ENCODE peak calls at places on chromosome 15, in seven cellular contexts. One of them, this sample, is unnamed.

GRCh38 chr15:70289191-70289955 is 191.7 kb upstream of the TLE3 start:
- DNase-seq in left ventricle myocardium inferior: no peak
- DNase-seq in brain microvascular endothelial cell: no peak
- DNase-seq in spleen: no peak
- DNase-seq in body of pancreas: peak; percentile 64
- DNase-seq in lower lobe of right lung: peak; percentile 68
- DNase-seq in ovary: no peak
- DNase-seq in this sample: peak; percentile 72

GRCh38 chr15:101064795-101065569 is 145.8 kb downstream of the LRRK1 start:
- DNase-seq in brain microvascular endothelial cell: no peak
- DNase-seq in spleen: peak; percentile 63
- DNase-seq in body of pancreas: no peak
- DNase-seq in ovary: no peak
- DNase-seq in lower lobe of right lung: peak; percentile 26
- DNase-seq in left ventricle myocardium inferior: no peak
- DNase-seq in this sample: no peak

GRCh38 chr15:41487802-41488201 is 5.9 kb upstream of the ITPKA start:
- DNase-seq in left ventricle myocardium inferior: no peak
- DNase-seq in lower lobe of right lung: no peak
- DNase-seq in brain microvascular endothelial cell: no peak
- DNase-seq in body of pancreas: no peak
- DNase-seq in spleen: no peak
- DNase-seq in ovary: no peak
- DNase-seq in this sample: no peak

GRCh38 chr15:73922186-73923151 is 3.8 kb upstream of the LOXL1 start:
- DNase-seq in left ventricle myocardium inferior: peak; percentile 30
- DNase-seq in body of pancreas: peak; percentile 29
- DNase-seq in lower lobe of right lung: peak; percentile 43
- DNase-seq in ovary: peak; percentile 74
- DNase-seq in spleen: peak; percentile 73
- DNase-seq in brain microvascular endothelial cell: peak; percentile 53
- DNase-seq in this sample: no peak

GRCh38 chr15:101027273-101027901 is 108.2 kb downstream of the LRRK1 start:
- DNase-seq in spleen: peak; percentile 75
- DNase-seq in left ventricle myocardium inferior: no peak
- DNase-seq in body of pancreas: no peak
- DNase-seq in lower lobe of right lung: no peak
- DNase-seq in ovary: peak; percentile 36
- DNase-seq in brain microvascular endothelial cell: no peak
- DNase-seq in this sample: peak; percentile 41

GRCh38 chr15:69003971-69004370 is 10.5 kb upstream of the NOX5 start:
- DNase-seq in left ventricle myocardium inferior: no peak
- DNase-seq in ovary: no peak
- DNase-seq in spleen: no peak
- DNase-seq in brain microvascular endothelial cell: no peak
- DNase-seq in body of pancreas: no peak
- DNase-seq in lower lobe of right lung: no peak
- DNase-seq in this sample: peak; percentile 2

GRCh38 chr15:50911641-50912040 is 3.2 kb downstream of the AP4E1 start:
- DNase-seq in brain microvascular endothelial cell: no peak
- DNase-seq in ovary: no peak
- DNase-seq in lower lobe of right lung: no peak
- DNase-seq in spleen: no peak
- DNase-seq in body of pancreas: no peak
- DNase-seq in left ventricle myocardium inferior: no peak
- DNase-seq in this sample: no peak

GRCh38 chr15:22839046-22839705 is 710 bp downstream of the NIPA2 start:
- DNase-seq in brain microvascular endothelial cell: no peak
- DNase-seq in spleen: no peak
- DNase-seq in left ventricle myocardium inferior: no peak
- DNase-seq in body of pancreas: no peak
- DNase-seq in lower lobe of right lung: no peak
- DNase-seq in ovary: no peak
- DNase-seq in this sample: no peak

GRCh38 chr15:96838088-96838487 is 507.6 kb downstream of the NR2F2 start:
- DNase-seq in body of pancreas: no peak
- DNase-seq in ovary: no peak
- DNase-seq in left ventricle myocardium inferior: no peak
- DNase-seq in spleen: no peak
- DNase-seq in brain microvascular endothelial cell: peak; percentile 90
- DNase-seq in lower lobe of right lung: no peak
- DNase-seq in this sample: no peak

DNA sequence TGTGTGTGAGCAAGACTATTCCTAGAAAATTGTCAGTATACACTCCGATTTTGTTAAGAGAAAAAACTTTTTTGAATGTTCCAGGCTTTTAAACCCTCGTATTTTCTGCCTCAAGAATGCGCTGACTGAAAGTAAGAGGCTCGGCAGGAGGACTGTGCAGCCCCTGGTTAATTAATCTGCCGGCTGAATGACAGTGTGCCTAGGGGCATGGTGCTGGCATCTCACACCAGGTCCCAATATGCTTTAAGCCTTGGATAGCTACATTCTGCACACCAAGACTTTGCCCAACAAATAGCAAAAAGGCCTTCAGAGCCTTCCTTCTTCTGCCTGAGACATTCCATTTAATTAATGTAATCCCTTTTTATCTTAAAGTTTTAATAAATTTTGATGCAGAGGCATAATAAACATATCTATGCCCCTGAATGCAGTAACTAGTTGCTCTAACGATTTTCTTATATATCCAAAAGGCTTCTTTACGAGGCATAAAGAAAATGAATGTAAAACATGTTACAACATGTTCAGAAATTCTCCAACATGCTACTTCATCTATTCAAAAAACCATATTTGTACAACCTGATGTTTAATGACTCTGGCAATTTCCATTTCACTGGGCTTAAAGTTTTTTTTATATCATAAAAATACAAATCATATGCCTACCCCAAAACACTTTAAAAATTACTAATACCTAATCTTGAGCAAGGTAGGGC is 37.9 kb downstream of the DPH6 start:
- DNase-seq in body of pancreas: no peak
- DNase-seq in left ventricle myocardium inferior: no peak
- DNase-seq in brain microvascular endothelial cell: no peak
- DNase-seq in lower lobe of right lung: no peak
- DNase-seq in ovary: no peak
- DNase-seq in spleen: no peak
- DNase-seq in this sample: no peak
- H3K27ac ChIP-seq in body of pancreas: no peak overlapping the region
- H3K27ac ChIP-seq in left ventricle myocardium inferior: no peak overlapping the region
- H3K27ac ChIP-seq in brain microvascular endothelial cell: no peak overlapping the region
- H3K27ac ChIP-seq in lower lobe of right lung: no peak overlapping the region
- H3K27ac ChIP-seq in ovary: no peak overlapping the region
- H3K27ac ChIP-seq in spleen: no peak overlapping the region
- H3K27ac ChIP-seq in this sample: no peak overlapping the region

GRCh38 chr15:28901987-28902745 is 16.4 kb downstream of the APBA2 start:
- DNase-seq in left ventricle myocardium inferior: no peak
- DNase-seq in body of pancreas: no peak
- DNase-seq in lower lobe of right lung: no peak
- DNase-seq in brain microvascular endothelial cell: no peak
- DNase-seq in ovary: no peak
- DNase-seq in spleen: peak; percentile 50
- DNase-seq in this sample: no peak
- TF ChIP-seq CTCF in left ventricle myocardium inferior: no peak
- TF ChIP-seq CTCF in body of pancreas: no peak
- TF ChIP-seq CTCF in lower lobe of right lung: no peak
- TF ChIP-seq CTCF in brain microvascular endothelial cell: peak; percentile 55
- TF ChIP-seq CTCF in ovary: no peak
- TF ChIP-seq CTCF in spleen: no peak
- TF ChIP-seq CTCF in this sample: no peak

DNA sequence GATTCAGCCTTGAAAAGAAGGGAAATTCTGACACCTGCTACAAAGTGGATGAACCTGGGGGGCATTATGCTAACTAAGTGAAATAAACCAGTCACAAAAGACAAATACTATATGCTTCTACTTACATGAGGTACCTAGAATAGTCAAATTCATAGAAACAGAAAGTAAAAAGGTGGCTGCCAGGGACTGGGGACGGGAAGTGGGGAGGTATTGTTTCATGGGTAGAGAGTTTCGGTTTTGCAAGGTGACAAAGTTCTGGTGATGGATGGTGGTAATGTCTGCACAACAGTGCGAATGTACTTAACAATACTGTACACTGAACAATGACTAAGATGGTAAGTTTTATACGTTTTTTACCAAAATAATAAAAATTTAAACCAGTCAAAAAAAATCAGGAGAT is 4.8 kb downstream of the IDH2 start:
- DNase-seq in lower lobe of right lung: no peak
- DNase-seq in brain microvascular endothelial cell: no peak
- DNase-seq in spleen: peak; percentile 72
- DNase-seq in body of pancreas: no peak
- DNase-seq in left ventricle myocardium inferior: no peak
- DNase-seq in ovary: no peak
- DNase-seq in this sample: no peak
- H3K4me3 ChIP-seq in lower lobe of right lung: no peak overlapping the region
- H3K4me3 ChIP-seq in brain microvascular endothelial cell: no peak overlapping the region
- H3K4me3 ChIP-seq in spleen: no peak overlapping the region
- H3K4me3 ChIP-seq in body of pancreas: no peak overlapping the region
- H3K4me3 ChIP-seq in left ventricle myocardium inferior: peak overlapping the region; percentile 13
- H3K4me3 ChIP-seq in ovary: no peak overlapping the region
- H3K4me3 ChIP-seq in this sample: no peak overlapping the region

GRCh38 chr15:39627456-39628130 is 46.7 kb downstream of the THBS1 start:
- DNase-seq in body of pancreas: no peak
- DNase-seq in ovary: no peak
- DNase-seq in lower lobe of right lung: no peak
- DNase-seq in spleen: no peak
- DNase-seq in left ventricle myocardium inferior: no peak
- DNase-seq in brain microvascular endothelial cell: no peak
- DNase-seq in this sample: no peak

GRCh38 chr15:39628131-39628482 is 47.2 kb downstream of the THBS1 start:
- DNase-seq in left ventricle myocardium inferior: no peak
- DNase-seq in brain microvascular endothelial cell: no peak
- DNase-seq in spleen: no peak
- DNase-seq in ovary: no peak
- DNase-seq in lower lobe of right lung: no peak
- DNase-seq in body of pancreas: peak; percentile 28
- DNase-seq in this sample: no peak

GRCh38 chr15:39625451-39625850 is 44.6 kb downstream of the THBS1 start:
- DNase-seq in spleen: no peak
- DNase-seq in lower lobe of right lung: no peak
- DNase-seq in body of pancreas: no peak
- DNase-seq in left ventricle myocardium inferior: no peak
- DNase-seq in brain microvascular endothelial cell: no peak
- DNase-seq in ovary: no peak
- DNase-seq in this sample: no peak

GRCh38 chr15:39624806-39625205 is 43.9 kb downstream of the THBS1 start:
- DNase-seq in ovary: peak; percentile 55
- DNase-seq in body of pancreas: peak; percentile 54
- DNase-seq in brain microvascular endothelial cell: peak; percentile 89
- DNase-seq in left ventricle myocardium inferior: peak; percentile 45
- DNase-seq in lower lobe of right lung: peak; percentile 44
- DNase-seq in spleen: peak; percentile 78
- DNase-seq in this sample: no peak

DNA sequence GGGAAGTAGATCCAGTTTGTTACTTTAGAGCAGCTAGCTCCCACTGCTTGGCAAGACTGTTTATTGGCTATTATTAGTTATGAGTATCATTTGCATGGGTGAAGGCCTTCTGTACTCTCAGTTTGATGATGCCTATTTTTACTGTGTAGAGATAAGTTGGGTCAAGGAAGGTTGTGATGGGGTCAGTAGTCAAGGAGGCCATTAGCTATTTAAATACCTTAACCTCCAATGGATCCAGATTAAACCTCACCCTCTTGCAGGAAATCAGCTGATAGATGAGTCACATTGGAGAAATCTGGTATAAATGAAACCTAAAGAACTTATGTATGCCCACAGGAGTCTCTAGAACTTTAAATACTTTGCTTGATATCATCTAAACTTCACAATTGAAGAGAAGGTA is 45.0 kb downstream of the THBS1 start:
- DNase-seq in spleen: no peak
- DNase-seq in ovary: no peak
- DNase-seq in body of pancreas: no peak
- DNase-seq in lower lobe of right lung: no peak
- DNase-seq in brain microvascular endothelial cell: no peak
- DNase-seq in left ventricle myocardium inferior: no peak
- DNase-seq in this sample: no peak
- H3K27ac ChIP-seq in spleen: peak overlapping the region; percentile 92
- H3K27ac ChIP-seq in ovary: no peak overlapping the region
- H3K27ac ChIP-seq in body of pancreas: no peak overlapping the region
- H3K27ac ChIP-seq in lower lobe of right lung: peak overlapping the region; percentile 65
- H3K27ac ChIP-seq in brain microvascular endothelial cell: peak overlapping the region; percentile 83
- H3K27ac ChIP-seq in left ventricle myocardium inferior: peak overlapping the region; percentile 88
- H3K27ac ChIP-seq in this sample: no peak overlapping the region

DNA sequence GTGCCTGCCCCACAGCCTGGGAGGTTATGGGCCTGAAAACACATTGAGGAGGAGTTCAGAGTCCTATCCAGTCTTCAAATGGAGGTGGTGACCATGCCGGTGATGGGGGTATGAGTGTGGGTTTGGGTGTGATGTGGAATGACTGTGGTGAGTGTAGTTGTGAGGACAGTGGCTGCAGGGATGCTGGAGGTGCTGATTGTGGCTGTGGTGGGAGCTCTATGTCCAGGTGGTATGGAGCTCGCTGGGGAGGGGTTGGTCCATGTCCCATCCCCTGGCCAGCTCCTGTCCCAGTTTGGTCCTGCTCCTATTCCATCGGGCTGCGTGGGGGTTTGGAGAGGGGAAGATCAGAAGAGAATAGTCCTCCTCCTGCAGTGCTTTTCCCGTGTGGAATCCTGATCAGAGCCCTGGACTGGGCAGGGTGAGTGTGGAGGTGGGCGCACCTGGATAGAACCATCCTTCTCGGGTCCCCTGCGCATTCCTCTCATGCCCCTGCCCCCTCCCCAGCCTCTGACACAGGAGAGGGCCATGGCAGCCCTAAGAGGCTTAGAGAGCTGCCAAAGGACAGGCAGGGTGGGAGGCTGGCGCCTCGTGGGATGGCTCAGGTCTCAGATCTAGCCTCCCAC is 23.0 kb upstream of the GOLGA6C start:
- DNase-seq in lower lobe of right lung: no peak
- DNase-seq in body of pancreas: no peak
- DNase-seq in left ventricle myocardium inferior: no peak
- DNase-seq in brain microvascular endothelial cell: no peak
- DNase-seq in spleen: peak; percentile 43
- DNase-seq in ovary: no peak
- DNase-seq in this sample: no peak
- TF ChIP-seq CTCF in lower lobe of right lung: no peak
- TF ChIP-seq CTCF in body of pancreas: no peak
- TF ChIP-seq CTCF in left ventricle myocardium inferior: no peak
- TF ChIP-seq CTCF in brain microvascular endothelial cell: no peak
- TF ChIP-seq CTCF in spleen: no peak
- TF ChIP-seq CTCF in ovary: no peak
- TF ChIP-seq CTCF in this sample: no peak

GRCh38 chr15:89652131-89652530 is 3.1 kb downstream of the KIF7 start:
- DNase-seq in spleen: no peak
- DNase-seq in lower lobe of right lung: no peak
- DNase-seq in brain microvascular endothelial cell: no peak
- DNase-seq in body of pancreas: no peak
- DNase-seq in left ventricle myocardium inferior: no peak
- DNase-seq in ovary: no peak
- DNase-seq in this sample: no peak
- H3K4me3 ChIP-seq in spleen: no peak overlapping the region
- H3K4me3 ChIP-seq in lower lobe of right lung: no peak overlapping the region
- H3K4me3 ChIP-seq in brain microvascular endothelial cell: no peak overlapping the region
- H3K4me3 ChIP-seq in body of pancreas: no peak overlapping the region
- H3K4me3 ChIP-seq in left ventricle myocardium inferior: no peak overlapping the region
- H3K4me3 ChIP-seq in ovary: no peak overlapping the region
- H3K4me3 ChIP-seq in this sample: no peak overlapping the region

GRCh38 chr15:65789105-65789504 is 3.0 kb downstream of the DENND4A start:
- DNase-seq in brain microvascular endothelial cell: no peak
- DNase-seq in body of pancreas: no peak
- DNase-seq in left ventricle myocardium inferior: no peak
- DNase-seq in ovary: no peak
- DNase-seq in lower lobe of right lung: no peak
- DNase-seq in spleen: no peak
- DNase-seq in this sample: no peak
- H3K27ac ChIP-seq in brain microvascular endothelial cell: no peak overlapping the region
- H3K27ac ChIP-seq in body of pancreas: peak overlapping the region; percentile 100
- H3K27ac ChIP-seq in left ventricle myocardium inferior: no peak overlapping the region
- H3K27ac ChIP-seq in ovary: no peak overlapping the region
- H3K27ac ChIP-seq in lower lobe of right lung: no peak overlapping the region
- H3K27ac ChIP-seq in spleen: peak overlapping the region; percentile 99
- H3K27ac ChIP-seq in this sample: no peak overlapping the region